ENCODE peak calls at places on chromosome 17, in five cellular contexts. F is tibial nerve, W is heart right ventricle, R is SK-N-SH, Q is lower lobe of right lung. P is an unnamed sample.

GRCh38 chr17:48604770-48605329 is at the start of gene HOXB6:
- DNase-seq in Q (no peak), F (no peak), R (no peak), W (no peak), P (no peak)

GRCh38 chr17:51046527-51047384 is 73.9 kb downstream of the SPAG9 start:
- DNase-seq in Q (no peak), R (peak), F (peak), W (peak), P (peak)

GRCh38 chr17:13642188-13642587 is 40.5 kb upstream of the HS3ST3A1 start:
- DNase-seq in F (no peak), W (peak), Q (no peak), R (no peak), P (no peak)

GRCh38 chr17:43399839-43400328 is 1.1 kb downstream of the ARL4D start:
- DNase-seq in F (no peak), Q (no peak), R (no peak), W (no peak), P (no peak)

GRCh38 chr17:83125515-83126274 is 46.3 kb downstream of the METRNL start:
- DNase-seq in R (no peak), Q (peak), W (no peak), F (peak), P (peak)

GRCh38 chr17:50708050-50709000 is 611 bp upstream of the ANKRD40 start:
- DNase-seq in Q (no peak), R (no peak), W (no peak), F (no peak), P (no peak)

GRCh38 chr17:38911081-38911730 is 14.2 kb upstream of the LASP1NB start:
- DNase-seq in W (no peak), F (peak), R (no peak), Q (peak), P (no peak)

GRCh38 chr17:63550816-63551639 is 751 bp downstream of the DCAF7 start:
- DNase-seq in Q (no peak), W (no peak), F (no peak), R (peak), P (peak)

GRCh38 chr17:44878627-44879221 is 20.5 kb downstream of the EFTUD2 start:
- DNase-seq in R (peak), F (no peak), Q (no peak), W (peak), P (no peak)

GRCh38 chr17:76645481-76645880 is 1.9 kb upstream of the ST6GALNAC1 start:
- DNase-seq in F (no peak), R (no peak), W (no peak), Q (no peak), P (no peak)

GRCh38 chr17:68694791-68695485 is 93.8 kb upstream of the FAM20A start:
- DNase-seq in R (no peak), W (no peak), F (no peak), Q (no peak), P (no peak)

GRCh38 chr17:63930951-63931575 is 1.1 kb downstream of the CD79B start:
- DNase-seq in F (peak), Q (peak), W (peak), R (peak), P (no peak)

GRCh38 chr17:64385187-64386083 is 5.2 kb downstream of the PECAM1 start:
- DNase-seq in R (no peak), F (peak), Q (no peak), W (peak), P (no peak)

GRCh38 chr17:41688641-41689496 is at the start of gene EIF1:
- DNase-seq in W (peak), R (peak), F (peak), Q (peak), P (peak)

GRCh38 chr17:82053130-82053529 is 1.4 kb downstream of the GPS1 start:
- DNase-seq in Q (no peak), R (no peak), F (no peak), W (no peak), P (no peak)

GRCh38 chr17:14459955-14460354 is 159.1 kb downstream of the HS3ST3B1 start:
- DNase-seq in R (no peak), Q (no peak), W (no peak), F (no peak), P (no peak)

GRCh38 chr17:29617125-29617480 is 5.6 kb downstream of the CORO6 start:
- DNase-seq in W (peak), F (no peak), Q (peak), R (peak), P (peak)

DNA sequence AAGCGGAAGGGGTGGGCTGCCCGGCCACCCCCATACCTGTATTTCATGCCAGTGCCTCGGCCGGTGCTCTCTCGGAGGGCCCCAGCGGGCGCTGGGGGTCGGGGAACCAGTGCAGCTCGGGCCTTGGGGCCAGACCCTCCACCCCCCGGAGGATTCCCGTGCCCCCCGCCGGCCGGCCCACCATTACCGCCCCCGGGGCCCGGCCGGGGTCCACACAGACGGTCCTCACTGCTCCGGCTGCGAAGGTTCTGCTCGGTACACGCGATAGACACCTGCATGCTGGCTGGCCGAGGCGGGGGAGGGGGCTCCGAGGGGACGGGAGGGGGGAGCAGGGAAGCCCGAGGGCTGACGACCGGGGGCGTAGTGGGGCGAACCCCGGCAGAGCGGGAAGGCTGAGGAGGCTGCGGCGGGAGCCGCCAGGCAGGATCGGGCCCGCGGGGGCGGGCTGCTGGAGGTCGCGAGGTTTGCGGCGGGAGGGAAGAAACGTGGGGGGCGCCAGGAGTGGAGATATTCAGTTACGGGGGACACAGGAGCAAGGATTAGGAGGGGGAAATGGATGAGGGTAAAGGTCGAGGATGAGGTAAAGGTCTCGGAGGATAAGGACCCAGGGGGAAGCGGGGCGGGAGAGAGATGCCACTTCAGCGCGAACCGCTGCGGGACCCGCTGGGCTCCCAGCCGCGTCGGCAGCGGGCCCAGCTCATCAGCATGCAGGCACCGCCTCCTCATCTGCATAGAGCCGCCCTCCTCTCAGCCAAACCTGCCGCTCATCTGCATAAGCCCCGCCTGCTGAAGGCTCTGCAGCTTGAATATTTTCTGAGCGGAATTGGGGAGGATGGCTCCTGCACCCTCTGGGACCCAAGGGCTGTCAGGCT is at the start of gene KCNAB3:
- DNase-seq in R (peak), W (no peak), Q (no peak), F (no peak), P (peak)
- H3K27ac ChIP-seq in R (no peak), W (no peak), Q (no peak), F (no peak), P (no peak)

GRCh38 chr17:1986783-1987451 is 38.2 kb downstream of the RTN4RL1 start:
- DNase-seq in W (no peak), R (no peak), F (no peak), Q (no peak), P (no peak)
- H3K27ac ChIP-seq in W (no peak), R (no peak), F (no peak), Q (no peak), P (no peak)

GRCh38 chr17:7258731-7259554 is 3.3 kb downstream of the CLDN7 start:
- DNase-seq in R (no peak), Q (peak), W (no peak), F (no peak), P (no peak)

GRCh38 chr17:7259555-7259889 is 2.8 kb downstream of the CLDN7 start:
- DNase-seq in F (no peak), W (no peak), Q (no peak), R (no peak), P (no peak)

GRCh38 chr17:7260601-7261376 is 1.5 kb downstream of the CLDN7 start:
- DNase-seq in R (no peak), W (no peak), Q (peak), F (no peak), P (no peak)

GRCh38 chr17:7261377-7262191 is 694 bp downstream of the CLDN7 start:
- DNase-seq in F (no peak), R (peak), Q (peak), W (no peak), P (no peak)

GRCh38 chr17:7260151-7260550 is 2.1 kb downstream of the CLDN7 start:
- DNase-seq in F (no peak), Q (no peak), W (no peak), R (peak), P (no peak)
- H3K27ac ChIP-seq in F (peak), Q (peak), W (no peak), R (no peak), P (no peak)

DNA sequence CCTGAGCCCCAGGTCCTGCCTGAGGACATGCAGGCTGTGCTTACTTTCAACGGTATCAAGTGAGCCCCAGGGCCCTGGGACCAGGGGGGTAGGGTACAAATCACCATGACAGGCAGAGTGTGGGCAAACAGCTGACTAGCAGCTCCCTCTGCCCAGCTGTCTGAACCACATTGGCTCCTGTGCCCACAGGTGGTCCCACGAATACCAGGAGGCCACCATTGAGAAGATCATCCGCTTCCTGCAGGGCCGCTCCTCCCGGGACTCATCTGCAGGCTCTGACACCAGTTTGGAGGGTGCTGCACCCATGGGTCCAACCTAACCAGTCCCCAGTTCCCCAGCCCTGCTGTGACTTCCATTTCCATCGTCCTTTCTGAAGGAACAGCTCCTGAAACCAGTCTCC is 10.0 kb downstream of the SLC46A1 start:
- DNase-seq in W (no peak), R (no peak), Q (no peak), F (no peak), P (no peak)
- H3K27ac ChIP-seq in W (no peak), R (no peak), Q (no peak), F (no peak), P (no peak)

GRCh38 chr17:7651959-7652658 is 1.4 kb downstream of the ATP1B2 start:
- DNase-seq in F (no peak), W (peak), R (no peak), Q (no peak), P (no peak)

GRCh38 chr17:7650509-7651096 is at the start of gene ATP1B2:
- DNase-seq in F (peak), R (peak), W (peak), Q (peak), P (no peak)

GRCh38 chr17:7652659-7653343 is 2.1 kb downstream of the ATP1B2 start:
- DNase-seq in Q (no peak), F (no peak), R (no peak), W (no peak), P (no peak)

GRCh38 chr17:7654832-7655540 is 4.3 kb downstream of the ATP1B2 start:
- DNase-seq in Q (no peak), R (no peak), F (no peak), W (no peak), P (peak)

GRCh38 chr17:7651097-7651958 is 602 bp downstream of the ATP1B2 start:
- DNase-seq in F (no peak), Q (no peak), W (no peak), R (peak), P (peak)
- H3K27ac ChIP-seq in F (peak), Q (no peak), W (peak), R (no peak), P (peak)

GRCh38 chr17:40329981-40330794 is 21.2 kb downstream of the RARA start:
- DNase-seq in F (no peak), W (peak), R (peak), Q (peak), P (peak)
- H3K27ac ChIP-seq in F (peak), W (peak), R (peak), Q (peak), P (no peak)

DNA sequence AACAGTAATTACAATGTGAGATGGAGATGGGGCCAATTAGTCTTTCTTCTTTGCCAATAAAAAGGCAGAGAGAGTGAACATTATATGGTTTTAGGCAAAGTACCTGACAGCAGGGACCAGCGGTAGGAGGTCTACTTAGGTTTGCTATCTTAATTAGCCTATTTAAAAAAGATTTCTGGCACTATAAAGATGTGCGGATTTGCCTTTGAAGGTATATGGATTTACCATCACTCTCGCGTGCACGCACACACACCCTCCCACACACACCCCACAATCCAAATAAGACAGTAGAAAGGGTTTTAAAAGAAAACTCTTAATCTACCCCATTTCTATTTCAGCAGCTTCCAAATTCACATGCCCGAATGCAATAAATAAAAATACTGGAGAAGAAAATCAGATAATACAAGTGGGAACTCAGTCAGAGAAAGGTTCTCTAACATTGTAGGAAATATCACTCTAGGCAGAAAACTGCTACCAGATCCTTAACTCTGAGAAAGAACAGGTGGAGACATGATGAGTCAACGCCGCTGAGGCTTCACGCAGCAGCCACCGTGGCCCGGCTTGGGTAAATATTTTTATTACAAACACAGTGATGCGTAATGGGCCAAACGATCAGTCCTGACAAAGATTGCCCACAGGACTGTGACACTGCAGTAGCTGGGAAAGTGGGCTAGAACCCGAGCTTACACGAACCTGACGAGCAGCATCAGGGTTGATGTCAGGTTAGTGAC is 66.6 kb upstream of the AXIN2 start:
- DNase-seq in F (no peak), Q (no peak), R (no peak), W (no peak), P (no peak)
- H3K27ac ChIP-seq in F (no peak), Q (no peak), R (no peak), W (no peak), P (no peak)

P was measured in caudate nucleus.